ENCODE peak calls at places on chromosomes 7 and 10, in six cellular contexts. G is GM12878, E is GM12892, N is K562, V is HepG2, X is H1. A is an unnamed sample.

GRCh38 chr10:113646337-113647201 is 17.3 kb downstream of the NRAP start:
- DNase-seq in G (no peak), E (no peak), N (no peak), V (no peak), X (no peak), A (no peak)

GRCh38 chr7:64515781-64516180 is 47.1 kb downstream of the ZNF680 start:
- DNase-seq in G (no peak), E (no peak), N (no peak), V (no peak), X (no peak), A (no peak)

GRCh38 chr10:2856598-2856997 is 210.8 kb upstream of the PFKP start:
- DNase-seq in G (no peak), E (no peak), N (no peak), V (no peak), X (no peak), A (no peak)

GRCh38 chr7:43535810-43536585 is 46.9 kb upstream of the STK17A start:
- DNase-seq in G (no peak), E (no peak), N (no peak), V (no peak), X (no peak), A (no peak)

GRCh38 chr7:128172151-128172550 is 68.9 kb upstream of the LEP start:
- DNase-seq in G (no peak), E (no peak), N (no peak), V (no peak), X (no peak), A (no peak)

GRCh38 chr10:109966961-109967738 is 40.6 kb upstream of the ADD3 start:
- DNase-seq in G (no peak), E (no peak), N (no peak), V (peak), X (no peak), A (no peak)

GRCh38 chr7:33981221-33981620 is 75.9 kb downstream of the BMPER start:
- DNase-seq in G (no peak), E (no peak), N (no peak), V (no peak), X (no peak), A (no peak)

GRCh38 chr7:7103343-7104313 is 78.7 kb upstream of the C1GALT1 start:
- DNase-seq in G (peak), E (peak), N (peak), V (peak), X (no peak), A (peak)

GRCh38 chr7:40945788-40946187 is 757.1 kb downstream of the INHBA start:
- DNase-seq in G (no peak), E (no peak), N (no peak), V (no peak), X (no peak), A (no peak)

GRCh38 chr10:49578392-49578791 is 31.7 kb upstream of the SLC18A3 start:
- DNase-seq in G (no peak), E (no peak), N (no peak), V (no peak), X (no peak), A (no peak)

GRCh38 chr7:152050547-152050971 is 25.1 kb downstream of the GALNT11 start:
- DNase-seq in G (no peak), E (no peak), N (no peak), V (no peak), X (no peak), A (no peak)

GRCh38 chr7:17546206-17546998 is 247.9 kb downstream of the AHR start:
- DNase-seq in G (no peak), E (no peak), N (no peak), V (no peak), X (no peak), A (no peak)

GRCh38 chr10:61757525-61758397 is 95.0 kb downstream of the CABCOCO1 start:
- DNase-seq in G (no peak), E (no peak), N (peak), V (no peak), X (no peak), A (no peak)

GRCh38 chr7:133807610-133808543 is 319.3 kb upstream of the LRGUK start:
- DNase-seq in G (no peak), E (no peak), N (no peak), V (no peak), X (no peak), A (no peak)

GRCh38 chr10:48235501-48235900 is 39.0 kb downstream of the FRMPD2 start:
- DNase-seq in G (no peak), E (no peak), N (no peak), V (no peak), X (no peak), A (no peak)

GRCh38 chr10:108583827-108584226 is 1339.5 kb downstream of the XPNPEP1 start:
- DNase-seq in G (no peak), E (no peak), N (no peak), V (no peak), X (no peak), A (no peak)

GRCh38 chr7:17638727-17639126 is 301.6 kb downstream of the SNX13 start:
- DNase-seq in G (no peak), E (no peak), N (no peak), V (no peak), X (no peak), A (no peak)

GRCh38 chr7:127629268-127629854 is 11.4 kb upstream of the PAX4 start:
- DNase-seq in G (no peak), E (no peak), N (peak), V (peak), X (peak), A (peak)

GRCh38 chr10:87626422-87626892 is 33.2 kb upstream of the PAPSS2 start:
- DNase-seq in G (no peak), E (no peak), N (no peak), V (no peak), X (no peak), A (no peak)

DNA sequence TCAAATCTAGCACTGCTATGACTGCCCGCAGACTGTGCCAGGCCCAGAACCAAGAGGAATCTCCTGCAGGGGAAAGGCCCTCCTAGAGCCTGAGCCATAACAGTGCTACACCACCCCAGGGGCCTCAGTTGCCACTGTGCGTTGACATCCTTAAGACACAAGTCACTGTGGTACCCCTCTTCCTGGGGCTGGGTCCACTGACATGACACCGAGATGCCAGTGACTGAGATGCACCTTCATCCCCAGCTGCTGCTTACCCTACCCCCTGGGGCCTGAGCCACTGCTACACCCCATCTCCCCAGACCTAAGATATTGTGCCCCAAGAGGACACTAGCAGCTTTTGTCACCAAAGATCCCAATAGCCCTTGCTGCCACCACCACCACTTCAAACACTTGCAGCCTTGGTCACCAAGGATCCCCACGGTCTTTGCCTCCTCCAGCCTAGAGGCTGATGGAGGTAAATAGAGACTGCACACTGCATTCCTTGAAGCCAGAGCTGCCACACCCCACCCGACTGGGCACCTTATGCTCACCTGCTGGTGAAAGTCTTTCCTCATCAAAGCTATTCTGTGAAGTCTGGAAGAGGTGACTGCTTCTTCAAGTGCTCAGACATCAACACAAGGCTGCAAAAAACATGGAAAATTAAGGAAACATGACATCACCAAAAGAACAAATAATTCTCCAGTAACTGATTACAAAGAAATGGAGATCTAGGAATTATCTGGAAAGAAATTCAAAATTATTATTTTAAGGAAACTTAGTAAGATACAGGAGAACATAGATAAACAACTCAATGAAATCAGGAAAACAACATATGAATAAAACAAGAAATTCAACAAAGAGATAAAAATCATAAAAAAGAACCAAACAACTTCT is 40.4 kb upstream of the SHH start:
- DNase-seq in G (no peak), E (no peak), N (no peak), V (no peak), X (no peak), A (no peak)
- TF ChIP-seq TAF1 in G (no peak), E (no peak), N (no peak), V (no peak), X (no peak), A (no peak)

GRCh38 chr10:132407846-132408278 is 10.9 kb downstream of the PWWP2B start:
- DNase-seq in G (no peak), E (no peak), N (no peak), V (no peak), X (no peak), A (peak)
- TF ChIP-seq POLR2A in G (no peak), E (no peak), N (no peak), V (no peak), X (peak), A (no peak)

GRCh38 chr7:84182301-84182700 is 12.3 kb downstream of the SEMA3A start:
- DNase-seq in G (no peak), E (no peak), N (no peak), V (no peak), X (no peak), A (no peak)
- TF ChIP-seq TAF1 in G (no peak), E (no peak), N (no peak), V (no peak), X (no peak), A (no peak)

DNA sequence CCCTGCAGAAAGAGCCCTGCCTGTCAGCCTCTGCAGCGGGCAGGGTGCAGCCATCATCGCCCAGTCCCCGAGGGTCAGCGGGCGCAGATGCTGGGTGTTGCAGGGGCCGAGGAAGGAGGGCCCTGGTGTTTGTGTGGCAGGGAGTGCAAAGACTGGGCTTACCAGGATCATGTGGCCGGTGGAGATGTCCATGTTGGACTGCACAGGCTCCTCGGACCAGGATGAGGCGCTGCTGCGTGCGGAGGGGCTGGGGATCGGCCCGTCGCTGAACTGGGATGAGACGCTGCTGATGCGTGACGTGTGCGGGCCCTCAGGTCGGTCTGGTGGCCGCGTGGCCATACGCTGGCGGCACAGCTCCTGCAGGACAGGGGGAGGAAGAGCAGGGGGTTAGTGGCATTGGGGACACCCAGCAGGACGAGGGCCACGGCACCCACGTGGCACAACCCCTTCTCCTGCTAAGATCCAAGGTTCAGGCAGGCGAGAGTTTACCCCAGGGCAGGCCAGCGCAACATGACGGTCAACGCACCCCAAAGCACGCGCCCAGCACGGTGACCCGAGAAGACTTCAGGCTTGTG is 319.5 kb downstream of the DNAJB6 start:
- DNase-seq in G (no peak), E (no peak), N (no peak), V (no peak), X (no peak), A (no peak)
- TF ChIP-seq POLR2A in G (no peak), E (no peak), N (no peak), V (no peak), X (no peak), A (no peak)